ENCODE peak calls at places on chromosomes 3 and 15, in seven cellular contexts. One of them, this sample, is unnamed.

GRCh38 chr3:55795736-55796135 is 308.6 kb upstream of the WNT5A start:
- DNase-seq in ovary: no peak
- DNase-seq in thyroid gland: no peak
- DNase-seq in HFF-Myc: no peak
- DNase-seq in astrocyte of the cerebellum: no peak
- DNase-seq in fibroblast of the aortic adventitia: no peak
- DNase-seq in AG04449: peak; percentile 26
- DNase-seq in this sample: peak; percentile 49

GRCh38 chr15:44550734-44551133 is 13.8 kb downstream of the EIF3J start:
- DNase-seq in AG04449: no peak
- DNase-seq in thyroid gland: no peak
- DNase-seq in HFF-Myc: no peak
- DNase-seq in fibroblast of the aortic adventitia: no peak
- DNase-seq in astrocyte of the cerebellum: no peak
- DNase-seq in ovary: no peak
- DNase-seq in this sample: no peak

GRCh38 chr3:189710620-189711388 is 79.6 kb downstream of the TP63 start:
- DNase-seq in AG04449: peak; percentile 97
- DNase-seq in HFF-Myc: peak; percentile 92
- DNase-seq in ovary: no peak
- DNase-seq in thyroid gland: peak; percentile 76
- DNase-seq in astrocyte of the cerebellum: peak; percentile 98
- DNase-seq in fibroblast of the aortic adventitia: peak; percentile 99
- DNase-seq in this sample: peak; percentile 98

GRCh38 chr3:107676469-107677309 is 153.9 kb downstream of the BBX start:
- DNase-seq in HFF-Myc: no peak
- DNase-seq in thyroid gland: no peak
- DNase-seq in astrocyte of the cerebellum: no peak
- DNase-seq in AG04449: no peak
- DNase-seq in fibroblast of the aortic adventitia: peak; percentile 49
- DNase-seq in ovary: no peak
- DNase-seq in this sample: peak; percentile 64

GRCh38 chr3:70754314-70754713 is 441.9 kb upstream of the MDFIC2 start:
- DNase-seq in AG04449: no peak
- DNase-seq in ovary: no peak
- DNase-seq in thyroid gland: no peak
- DNase-seq in HFF-Myc: no peak
- DNase-seq in astrocyte of the cerebellum: no peak
- DNase-seq in fibroblast of the aortic adventitia: peak; percentile 31
- DNase-seq in this sample: peak; percentile 41

GRCh38 chr15:96183020-96183926 is 147.2 kb upstream of the NR2F2 start:
- DNase-seq in thyroid gland: no peak
- DNase-seq in HFF-Myc: no peak
- DNase-seq in astrocyte of the cerebellum: no peak
- DNase-seq in AG04449: no peak
- DNase-seq in ovary: no peak
- DNase-seq in fibroblast of the aortic adventitia: no peak
- DNase-seq in this sample: no peak

GRCh38 chr15:41969851-41970431 is 2.4 kb downstream of the EHD4 start:
- DNase-seq in astrocyte of the cerebellum: no peak
- DNase-seq in AG04449: no peak
- DNase-seq in ovary: no peak
- DNase-seq in fibroblast of the aortic adventitia: no peak
- DNase-seq in HFF-Myc: no peak
- DNase-seq in thyroid gland: no peak
- DNase-seq in this sample: no peak

GRCh38 chr3:94525039-94525438 is 462.2 kb downstream of the NSUN3 start:
- DNase-seq in AG04449: no peak
- DNase-seq in fibroblast of the aortic adventitia: peak; percentile 23
- DNase-seq in thyroid gland: no peak
- DNase-seq in astrocyte of the cerebellum: no peak
- DNase-seq in ovary: peak; percentile 56
- DNase-seq in HFF-Myc: no peak
- DNase-seq in this sample: peak; percentile 52

GRCh38 chr3:100401674-100402036 is 316 bp downstream of the LNP1 start:
- DNase-seq in fibroblast of the aortic adventitia: peak; percentile 53
- DNase-seq in ovary: peak; percentile 62
- DNase-seq in AG04449: no peak
- DNase-seq in HFF-Myc: peak; percentile 14
- DNase-seq in astrocyte of the cerebellum: no peak
- DNase-seq in thyroid gland: peak; percentile 32
- DNase-seq in this sample: peak; percentile 61

GRCh38 chr3:48409291-48410201 is 20.3 kb downstream of the PLXNB1 start:
- DNase-seq in fibroblast of the aortic adventitia: no peak
- DNase-seq in astrocyte of the cerebellum: no peak
- DNase-seq in ovary: no peak
- DNase-seq in thyroid gland: peak; percentile 0
- DNase-seq in AG04449: no peak
- DNase-seq in HFF-Myc: no peak
- DNase-seq in this sample: no peak

GRCh38 chr15:66692808-66693596 is 9.0 kb upstream of the SMAD6 start:
- DNase-seq in thyroid gland: no peak
- DNase-seq in AG04449: no peak
- DNase-seq in ovary: no peak
- DNase-seq in astrocyte of the cerebellum: no peak
- DNase-seq in HFF-Myc: no peak
- DNase-seq in fibroblast of the aortic adventitia: no peak
- DNase-seq in this sample: no peak

GRCh38 chr3:2166552-2166951 is 67.9 kb downstream of the CNTN4 start:
- DNase-seq in fibroblast of the aortic adventitia: no peak
- DNase-seq in astrocyte of the cerebellum: no peak
- DNase-seq in HFF-Myc: no peak
- DNase-seq in thyroid gland: no peak
- DNase-seq in AG04449: no peak
- DNase-seq in ovary: no peak
- DNase-seq in this sample: peak; percentile 3

GRCh38 chr3:83890763-83891135 is 1068.0 kb upstream of the CADM2 start:
- DNase-seq in ovary: no peak
- DNase-seq in thyroid gland: no peak
- DNase-seq in fibroblast of the aortic adventitia: no peak
- DNase-seq in astrocyte of the cerebellum: no peak
- DNase-seq in AG04449: no peak
- DNase-seq in HFF-Myc: no peak
- DNase-seq in this sample: peak; percentile 73

GRCh38 chr3:85652322-85652721 is 693.5 kb downstream of the CADM2 start:
- DNase-seq in astrocyte of the cerebellum: peak; percentile 4
- DNase-seq in AG04449: no peak
- DNase-seq in thyroid gland: no peak
- DNase-seq in fibroblast of the aortic adventitia: no peak
- DNase-seq in ovary: no peak
- DNase-seq in HFF-Myc: no peak
- DNase-seq in this sample: no peak

GRCh38 chr3:171453175-171453868 is 6.9 kb downstream of the TNIK start:
- DNase-seq in fibroblast of the aortic adventitia: no peak
- DNase-seq in astrocyte of the cerebellum: no peak
- DNase-seq in HFF-Myc: no peak
- DNase-seq in ovary: no peak
- DNase-seq in AG04449: no peak
- DNase-seq in thyroid gland: no peak
- DNase-seq in this sample: peak; percentile 59

GRCh38 chr3:14602006-14602803 is 49.4 kb upstream of the CCDC174 start:
- DNase-seq in HFF-Myc: no peak
- DNase-seq in AG04449: no peak
- DNase-seq in thyroid gland: no peak
- DNase-seq in ovary: no peak
- DNase-seq in astrocyte of the cerebellum: no peak
- DNase-seq in fibroblast of the aortic adventitia: no peak
- DNase-seq in this sample: no peak

GRCh38 chr3:185657691-185658503 is 71.8 kb downstream of the SENP2 start:
- DNase-seq in AG04449: no peak
- DNase-seq in ovary: no peak
- DNase-seq in thyroid gland: no peak
- DNase-seq in astrocyte of the cerebellum: no peak
- DNase-seq in fibroblast of the aortic adventitia: no peak
- DNase-seq in HFF-Myc: no peak
- DNase-seq in this sample: no peak

GRCh38 chr3:187833799-187834578 is 88.7 kb upstream of the BCL6 start:
- DNase-seq in ovary: no peak
- DNase-seq in astrocyte of the cerebellum: no peak
- DNase-seq in AG04449: no peak
- DNase-seq in fibroblast of the aortic adventitia: no peak
- DNase-seq in HFF-Myc: no peak
- DNase-seq in thyroid gland: no peak
- DNase-seq in this sample: no peak

GRCh38 chr3:156161172-156161571 is 40.8 kb downstream of the KCNAB1 start:
- DNase-seq in thyroid gland: no peak
- DNase-seq in AG04449: no peak
- DNase-seq in HFF-Myc: no peak
- DNase-seq in ovary: no peak
- DNase-seq in astrocyte of the cerebellum: peak; percentile 12
- DNase-seq in fibroblast of the aortic adventitia: no peak
- DNase-seq in this sample: peak; percentile 14

GRCh38 chr15:38894260-38894948 is 329.8 kb upstream of the RASGRP1 start:
- DNase-seq in HFF-Myc: peak; percentile 66
- DNase-seq in fibroblast of the aortic adventitia: peak; percentile 95
- DNase-seq in thyroid gland: no peak
- DNase-seq in ovary: no peak
- DNase-seq in astrocyte of the cerebellum: peak; percentile 80
- DNase-seq in AG04449: peak; percentile 96
- DNase-seq in this sample: peak; percentile 88

GRCh38 chr15:27638950-27639349 is 460.2 kb downstream of the OCA2 start:
- DNase-seq in fibroblast of the aortic adventitia: no peak
- DNase-seq in thyroid gland: no peak
- DNase-seq in astrocyte of the cerebellum: no peak
- DNase-seq in AG04449: no peak
- DNase-seq in ovary: no peak
- DNase-seq in HFF-Myc: no peak
- DNase-seq in this sample: no peak

GRCh38 chr15:33654859-33655258 is 313.4 kb upstream of the CHRM5 start:
- DNase-seq in astrocyte of the cerebellum: no peak
- DNase-seq in AG04449: no peak
- DNase-seq in thyroid gland: peak; percentile 22
- DNase-seq in HFF-Myc: peak; percentile 15
- DNase-seq in fibroblast of the aortic adventitia: peak; percentile 1
- DNase-seq in ovary: no peak
- DNase-seq in this sample: no peak

GRCh38 chr3:126395846-126396513 is 1.3 kb downstream of the CFAP100 start:
- DNase-seq in AG04449: no peak
- DNase-seq in thyroid gland: no peak
- DNase-seq in HFF-Myc: no peak
- DNase-seq in astrocyte of the cerebellum: no peak
- DNase-seq in fibroblast of the aortic adventitia: no peak
- DNase-seq in ovary: no peak
- DNase-seq in this sample: no peak
- TF ChIP-seq CTCF in AG04449: no peak
- TF ChIP-seq CTCF in thyroid gland: no peak
- TF ChIP-seq CTCF in HFF-Myc: no peak
- TF ChIP-seq CTCF in astrocyte of the cerebellum: no peak
- TF ChIP-seq CTCF in fibroblast of the aortic adventitia: no peak
- TF ChIP-seq CTCF in ovary: no peak
- TF ChIP-seq CTCF in this sample: no peak

GRCh38 chr3:11726146-11726545 is 82.4 kb upstream of the VGLL4 start:
- DNase-seq in HFF-Myc: no peak
- DNase-seq in thyroid gland: no peak
- DNase-seq in fibroblast of the aortic adventitia: no peak
- DNase-seq in astrocyte of the cerebellum: no peak
- DNase-seq in ovary: no peak
- DNase-seq in AG04449: no peak
- DNase-seq in this sample: no peak

GRCh38 chr3:11721114-11721440 is 77.4 kb upstream of the VGLL4 start:
- DNase-seq in HFF-Myc: no peak
- DNase-seq in thyroid gland: no peak
- DNase-seq in fibroblast of the aortic adventitia: no peak
- DNase-seq in astrocyte of the cerebellum: no peak
- DNase-seq in ovary: no peak
- DNase-seq in AG04449: no peak
- DNase-seq in this sample: peak; percentile 14

GRCh38 chr3:11727207-11727606 is 83.5 kb upstream of the VGLL4 start:
- DNase-seq in thyroid gland: no peak
- DNase-seq in ovary: no peak
- DNase-seq in astrocyte of the cerebellum: no peak
- DNase-seq in AG04449: no peak
- DNase-seq in HFF-Myc: no peak
- DNase-seq in fibroblast of the aortic adventitia: no peak
- DNase-seq in this sample: peak; percentile 33

GRCh38 chr3:11720220-11721113 is 76.8 kb upstream of the VGLL4 start:
- DNase-seq in ovary: peak; percentile 82
- DNase-seq in fibroblast of the aortic adventitia: peak; percentile 83
- DNase-seq in AG04449: no peak
- DNase-seq in thyroid gland: peak; percentile 87
- DNase-seq in HFF-Myc: peak; percentile 63
- DNase-seq in astrocyte of the cerebellum: peak; percentile 27
- DNase-seq in this sample: peak; percentile 81

GRCh38 chr3:11724615-11725339 is 81.1 kb upstream of the VGLL4 start:
- DNase-seq in HFF-Myc: no peak
- DNase-seq in ovary: no peak
- DNase-seq in thyroid gland: no peak
- DNase-seq in astrocyte of the cerebellum: no peak
- DNase-seq in fibroblast of the aortic adventitia: no peak
- DNase-seq in AG04449: no peak
- DNase-seq in this sample: no peak
- H3K4me3 ChIP-seq in HFF-Myc: no peak overlapping the region
- H3K4me3 ChIP-seq in ovary: no peak overlapping the region
- H3K4me3 ChIP-seq in thyroid gland: no peak overlapping the region
- H3K4me3 ChIP-seq in astrocyte of the cerebellum: no peak overlapping the region
- H3K4me3 ChIP-seq in fibroblast of the aortic adventitia: no peak overlapping the region
- H3K4me3 ChIP-seq in AG04449: no peak overlapping the region
- H3K4me3 ChIP-seq in this sample: no peak overlapping the region

DNA sequence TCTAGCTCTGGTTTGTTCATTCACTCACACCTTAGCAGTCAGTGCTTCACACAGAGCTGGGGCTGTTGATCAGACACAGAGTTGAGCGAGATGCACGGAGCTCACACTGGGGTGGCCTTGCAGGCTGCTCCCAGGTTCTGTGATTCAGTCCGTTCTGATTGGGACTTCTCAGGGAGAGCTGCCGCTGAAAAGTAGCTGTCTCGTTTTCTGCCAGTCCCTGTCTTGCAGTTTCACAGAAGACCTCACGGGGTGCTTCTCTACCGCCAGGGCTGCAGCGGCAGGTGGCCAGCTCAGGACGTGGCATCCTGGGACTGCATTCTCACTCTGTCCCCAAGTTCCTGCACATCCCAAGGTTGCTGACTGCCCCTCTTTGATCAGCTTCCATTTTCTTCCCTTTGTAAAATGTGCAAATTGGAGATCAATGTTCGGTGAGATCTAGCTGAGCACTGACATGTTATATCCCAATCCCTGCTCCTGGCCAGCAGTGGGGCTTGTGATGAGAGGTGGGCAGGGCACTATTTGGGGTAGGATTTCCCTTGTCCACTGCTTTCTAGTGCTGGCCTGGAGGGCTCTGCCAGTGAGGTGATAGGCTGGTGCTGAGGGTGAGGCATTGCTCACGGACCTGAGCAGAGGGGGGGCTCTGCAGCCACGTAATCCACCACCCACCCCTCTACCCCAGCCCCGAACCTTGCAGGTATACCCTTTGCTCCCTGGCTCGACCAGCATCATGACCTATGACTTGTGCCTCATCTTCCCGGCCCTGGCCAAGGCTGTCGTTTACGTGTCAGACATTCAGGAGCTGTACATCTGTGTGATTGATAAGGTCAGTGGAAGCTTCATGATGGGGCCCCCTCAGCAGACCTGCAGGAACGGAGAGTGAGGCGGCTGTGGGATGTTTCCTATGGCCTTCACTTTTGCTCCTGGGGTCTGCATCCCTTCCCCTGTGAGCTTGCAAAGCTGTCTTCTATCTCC is 5.3 kb upstream of the TXNRD3 start:
- DNase-seq in AG04449: no peak
- DNase-seq in astrocyte of the cerebellum: no peak
- DNase-seq in fibroblast of the aortic adventitia: no peak
- DNase-seq in ovary: no peak
- DNase-seq in HFF-Myc: no peak
- DNase-seq in thyroid gland: no peak
- DNase-seq in this sample: peak; percentile 27
- TF ChIP-seq CTCF in AG04449: peak; percentile 33
- TF ChIP-seq CTCF in astrocyte of the cerebellum: no peak
- TF ChIP-seq CTCF in fibroblast of the aortic adventitia: peak; percentile 31
- TF ChIP-seq CTCF in ovary: no peak
- TF ChIP-seq CTCF in HFF-Myc: peak; percentile 15
- TF ChIP-seq CTCF in thyroid gland: no peak
- TF ChIP-seq CTCF in this sample: peak; percentile 45

GRCh38 chr3:31077826-31078225 is 183.4 kb upstream of the GADL1 start:
- DNase-seq in HFF-Myc: no peak
- DNase-seq in AG04449: no peak
- DNase-seq in astrocyte of the cerebellum: no peak
- DNase-seq in fibroblast of the aortic adventitia: no peak
- DNase-seq in thyroid gland: no peak
- DNase-seq in ovary: no peak
- DNase-seq in this sample: no peak
- H3K4me3 ChIP-seq in HFF-Myc: no peak overlapping the region
- H3K4me3 ChIP-seq in AG04449: no peak overlapping the region
- H3K4me3 ChIP-seq in astrocyte of the cerebellum: no peak overlapping the region
- H3K4me3 ChIP-seq in fibroblast of the aortic adventitia: no peak overlapping the region
- H3K4me3 ChIP-seq in thyroid gland: no peak overlapping the region
- H3K4me3 ChIP-seq in ovary: no peak overlapping the region
- H3K4me3 ChIP-seq in this sample: no peak overlapping the region

This sample was measured in choroid plexus epithelial cell.